ENCODE peak calls at places on chromosome 19, in six cellular contexts. R is astrocyte of the hippocampus; Q is ovary; W is stimulated activated CD8-positive, alpha-beta memory T cell treated with anti-CD3 and anti-CD28 coated beads, Interleukin-7, amount 100 ng/mL, for 1 hour; G is iris pigment epithelial cell; O is GM03348. L is an unnamed sample.

GRCh38 chr19:33278023-33278402 is 24.3 kb downstream of the CEBPA start:
- DNase-seq in G (no peak), R (no peak), O (no peak), W (no peak), Q (no peak), L (no peak)

GRCh38 chr19:17103177-17103576 is 27.6 kb downstream of the MYO9B start:
- DNase-seq in G (peak), Q (no peak), W (no peak), O (peak), R (peak), L (no peak)

GRCh38 chr19:43934055-43934984 is 762 bp downstream of the ZNF45 start:
- DNase-seq in Q (no peak), G (peak), O (peak), W (no peak), R (peak), L (no peak)

GRCh38 chr19:1745589-1746031 is 7.7 kb upstream of the ONECUT3 start:
- DNase-seq in W (no peak), O (no peak), R (no peak), G (no peak), Q (no peak), L (no peak)

GRCh38 chr19:47521473-47522180 is 6.8 kb upstream of the NAPA start:
- DNase-seq in Q (no peak), R (no peak), O (no peak), G (no peak), W (no peak), L (no peak)

GRCh38 chr19:51098366-51099069 is 9.7 kb downstream of the CTU1 start:
- DNase-seq in Q (peak), G (peak), O (no peak), W (no peak), R (peak), L (no peak)

GRCh38 chr19:47719047-47719885 is 6.0 kb downstream of the EHD2 start:
- DNase-seq in R (peak), Q (peak), W (no peak), G (peak), O (peak), L (peak)

GRCh38 chr19:35166100-35167063 is 11.8 kb downstream of the FXYD5 start:
- DNase-seq in G (no peak), O (no peak), Q (no peak), R (no peak), W (no peak), L (no peak)

GRCh38 chr19:22422220-22422619 is at the start of gene ZNF98:
- DNase-seq in W (no peak), R (peak), G (peak), Q (no peak), O (no peak), L (no peak)

GRCh38 chr19:313988-314815 is 23.0 kb upstream of the PLPP2 start:
- DNase-seq in O (no peak), G (no peak), Q (no peak), W (no peak), R (no peak), L (no peak)

GRCh38 chr19:57620673-57621348 is 6.8 kb downstream of the ZNF134 start:
- DNase-seq in W (no peak), Q (no peak), O (no peak), G (peak), R (peak), L (no peak)

GRCh38 chr19:23996549-23996948 is 81.9 kb downstream of the ZNF726 start:
- DNase-seq in G (peak), R (no peak), W (no peak), O (no peak), Q (no peak), L (no peak)

GRCh38 chr19:30621326-30621920 is 249.2 kb downstream of the ZNF536 start:
- DNase-seq in Q (no peak), W (no peak), O (no peak), R (no peak), G (no peak), L (no peak)

GRCh38 chr19:21698215-21698614 is 69.2 kb downstream of the ZNF100 start:
- DNase-seq in O (peak), W (no peak), Q (no peak), R (peak), G (peak), L (peak)

GRCh38 chr19:28293685-28294084 is 919.3 kb downstream of the UQCRFS1 start:
- DNase-seq in Q (no peak), W (no peak), R (no peak), G (no peak), O (no peak), L (no peak)

GRCh38 chr19:11044436-11044835 is 44.8 kb upstream of the LDLR start:
- DNase-seq in Q (peak), R (no peak), O (no peak), W (no peak), G (no peak), L (no peak)

GRCh38 chr19:19056636-19057275 is 7.0 kb upstream of the SLC25A42 start:
- DNase-seq in R (no peak), Q (no peak), W (no peak), G (no peak), O (no peak), L (no peak)

GRCh38 chr19:45773384-45773783 is 4.3 kb upstream of the SIX5 start:
- DNase-seq in R (no peak), G (no peak), O (no peak), W (no peak), Q (no peak), L (no peak)

GRCh38 chr19:2083174-2083854 is 12.8 kb downstream of the MOB3A start:
- DNase-seq in W (peak), Q (no peak), G (no peak), O (no peak), R (no peak), L (no peak)

GRCh38 chr19:38247734-38248268 is 8.4 kb downstream of the PPP1R14A start:
- DNase-seq in O (no peak), Q (no peak), R (no peak), G (no peak), W (no peak), L (no peak)

GRCh38 chr19:1468274-1469199 is 10.5 kb downstream of the C19orf25 start:
- DNase-seq in Q (peak), O (peak), R (no peak), G (peak), W (no peak), L (no peak)

GRCh38 chr19:33486936-33487793 is 34.4 kb downstream of the PEPD start:
- DNase-seq in Q (no peak), O (no peak), R (no peak), W (no peak), G (no peak), L (no peak)

GRCh38 chr19:900302-901111 is 7.2 kb downstream of the RNU6-9 start:
- DNase-seq in O (peak), W (no peak), R (no peak), G (no peak), Q (no peak), L (no peak)

GRCh38 chr19:6393982-6394412 is 1.0 kb upstream of the GTF2F1 start:
- DNase-seq in O (no peak), Q (no peak), W (peak), R (no peak), G (no peak), L (no peak)

GRCh38 chr19:58566989-58567388 is 6.1 kb downstream of the MZF1 start:
- DNase-seq in W (no peak), G (no peak), R (no peak), O (no peak), Q (no peak), L (no peak)

GRCh38 chr19:45218887-45219780 is 26.1 kb downstream of the EXOC3L2 start:
- DNase-seq in O (no peak), G (no peak), Q (no peak), R (no peak), W (no peak), L (no peak)

GRCh38 chr19:5667751-5668271 is 12.5 kb downstream of the MICOS13 start:
- DNase-seq in W (no peak), O (no peak), Q (no peak), G (no peak), R (no peak), L (no peak)

GRCh38 chr19:47241919-47242644 is 11.1 kb upstream of the BBC3 start:
- DNase-seq in Q (no peak), G (no peak), R (no peak), W (no peak), O (no peak), L (no peak)

GRCh38 chr19:48735031-48735615 is 5.3 kb downstream of the RASIP1 start:
- DNase-seq in G (peak), O (no peak), Q (no peak), R (peak), W (no peak), L (no peak)

GRCh38 chr19:30333291-30334065 is 38.7 kb upstream of the ZNF536 start:
- DNase-seq in Q (no peak), G (no peak), R (no peak), W (no peak), O (no peak), L (no peak)

GRCh38 chr19:39038098-39038497 is 5.7 kb upstream of the FBXO27 start:
- DNase-seq in Q (no peak), O (peak), G (peak), R (peak), W (no peak), L (no peak)

GRCh38 chr19:56834564-56835375 is 5.8 kb downstream of the PEG3 start:
- DNase-seq in R (peak), G (no peak), Q (no peak), O (no peak), W (no peak), L (no peak)